ENCODE peak calls at places on chromosomes 5 and 9, in ten cellular contexts. D is mesothelial cell of epicardium, T is MCF 10A, W is tibial nerve, G is heart right ventricle, B is cardiac muscle cell, J is GM20000, Z is right atrium auricular region, U is GM10248, N is CD14-positive monocyte. V is an unnamed sample.

GRCh38 chr5:100772548-100772947 is 130.5 kb downstream of the ST8SIA4 start:
- DNase-seq in B (no peak), G (no peak), D (no peak), W (no peak), N (no peak), Z (no peak), U (no peak), J (no peak), T (no peak), V (no peak)

GRCh38 chr9:131645078-131645776 is 94.6 kb downstream of the RAPGEF1 start:
- DNase-seq in U (no peak), D (no peak), G (no peak), Z (no peak), T (no peak), N (no peak), W (no peak), J (no peak), B (peak), V (no peak)

GRCh38 chr9:121637441-121638222 is 13.8 kb upstream of the DAB2IP start:
- DNase-seq in J (no peak), D (no peak), B (no peak), G (no peak), Z (no peak), U (no peak), W (no peak), T (peak), N (no peak), V (no peak)

GRCh38 chr9:37682951-37683350 is 32.2 kb downstream of the FRMPD1 start:
- DNase-seq in G (no peak), W (no peak), U (no peak), B (no peak), J (no peak), D (no peak), Z (no peak), N (no peak), T (no peak), V (no peak)

GRCh38 chr9:98894766-98895165 is 48.9 kb upstream of the COL15A1 start:
- DNase-seq in U (no peak), N (no peak), B (no peak), W (no peak), D (no peak), T (no peak), J (no peak), Z (no peak), G (no peak), V (no peak)

GRCh38 chr5:154713615-154714125 is 41.5 kb upstream of the LARP1 start:
- DNase-seq in J (no peak), D (no peak), Z (no peak), W (no peak), G (no peak), U (no peak), N (no peak), T (no peak), B (no peak), V (no peak)

GRCh38 chr9:13023498-13023897 is 248.7 kb downstream of the LURAP1L start:
- DNase-seq in W (no peak), G (no peak), J (no peak), T (peak), U (no peak), D (no peak), Z (no peak), B (no peak), N (no peak), V (no peak)

GRCh38 chr5:174288436-174288835 is 242.9 kb downstream of the NSG2 start:
- DNase-seq in B (no peak), N (no peak), U (no peak), T (no peak), W (no peak), D (no peak), Z (no peak), G (no peak), J (no peak), V (no peak)

GRCh38 chr5:58764199-58764598 is 181.3 kb downstream of the RAB3C start:
- DNase-seq in J (no peak), W (no peak), Z (no peak), D (no peak), U (no peak), B (no peak), G (no peak), N (no peak), T (peak), V (no peak)

GRCh38 chr5:126811515-126812198 is 34.7 kb downstream of the LMNB1 start:
- DNase-seq in B (no peak), N (peak), Z (no peak), G (no peak), J (no peak), D (no peak), W (no peak), T (no peak), U (no peak), V (no peak)

GRCh38 chr9:136619742-136620440 is 42.8 kb upstream of the EGFL7 start:
- DNase-seq in B (no peak), U (no peak), T (no peak), W (peak), Z (peak), G (no peak), J (no peak), D (peak), N (peak), V (peak)

GRCh38 chr5:150263801-150264621 is 25.6 kb downstream of the CAMK2A start:
- DNase-seq in D (no peak), G (no peak), W (peak), J (no peak), N (peak), B (peak), Z (no peak), U (no peak), T (peak), V (no peak)

GRCh38 chr5:76766746-76767145 is 50.8 kb downstream of the F2R start:
- DNase-seq in B (no peak), U (no peak), J (no peak), N (no peak), G (no peak), Z (no peak), D (no peak), W (no peak), T (peak), V (no peak)

GRCh38 chr5:134290443-134290842 is 64.6 kb upstream of the PPP2CA start:
- DNase-seq in B (no peak), D (no peak), T (no peak), Z (no peak), N (no peak), U (no peak), J (no peak), G (no peak), W (no peak), V (no peak)

GRCh38 chr5:62790348-62790747 is 211.7 kb downstream of the LRRC70 start:
- DNase-seq in D (no peak), T (peak), U (no peak), G (no peak), B (no peak), J (no peak), Z (no peak), W (peak), N (no peak), V (no peak)

GRCh38 chr5:144276034-144276822 is 105.6 kb downstream of the KCTD16 start:
- DNase-seq in N (no peak), W (no peak), D (no peak), J (no peak), B (no peak), U (no peak), G (no peak), Z (no peak), T (no peak), V (no peak)

GRCh38 chr9:98410185-98410697 is 154.8 kb upstream of the TBC1D2 start:
- DNase-seq in U (no peak), G (peak), N (no peak), Z (no peak), D (no peak), J (no peak), B (peak), T (peak), W (no peak), V (peak)

GRCh38 chr9:68546596-68547390 is 6.1 kb upstream of the TMEM252 start:
- DNase-seq in T (no peak), G (no peak), Z (no peak), N (peak), B (no peak), W (peak), D (no peak), J (peak), U (peak), V (peak)

GRCh38 chr5:10489810-10490426 is 48.2 kb downstream of the ROPN1L start:
- DNase-seq in T (peak), Z (no peak), D (no peak), N (peak), G (no peak), U (peak), W (no peak), J (peak), B (no peak), V (no peak)

GRCh38 chr9:135925496-135926133 is 18.3 kb upstream of the CAMSAP1 start:
- DNase-seq in T (peak), J (peak), G (no peak), U (peak), Z (no peak), N (no peak), D (no peak), W (no peak), B (no peak), V (no peak)

GRCh38 chr9:130128251-130128650 is 44.0 kb upstream of the NCS1 start:
- DNase-seq in T (no peak), J (peak), U (no peak), N (peak), B (no peak), G (no peak), Z (no peak), W (no peak), D (no peak), V (no peak)

GRCh38 chr5:138241688-138242547 is 28.8 kb upstream of the CDC23 start:
- DNase-seq in D (no peak), B (peak), W (peak), U (peak), Z (no peak), G (peak), J (peak), N (no peak), T (no peak), V (peak)

GRCh38 chr5:13591621-13592020 is 352.9 kb downstream of the DNAH5 start:
- DNase-seq in U (no peak), W (no peak), B (no peak), N (no peak), D (no peak), Z (no peak), T (peak), G (no peak), J (no peak), V (no peak)

GRCh38 chr5:78523314-78524193 is 125.0 kb downstream of the LHFPL2 start:
- DNase-seq in T (no peak), N (no peak), J (no peak), D (no peak), G (no peak), W (no peak), U (no peak), Z (no peak), B (no peak), V (no peak)

GRCh38 chr9:14365667-14366066 is 51.7 kb upstream of the NFIB start:
- DNase-seq in Z (no peak), B (no peak), W (no peak), J (no peak), D (no peak), T (no peak), G (no peak), U (no peak), N (no peak), V (no peak)

GRCh38 chr5:88405783-88406182 is 137.1 kb upstream of the TMEM161B start:
- DNase-seq in Z (no peak), U (no peak), D (no peak), G (no peak), W (no peak), T (no peak), N (no peak), B (no peak), J (no peak), V (no peak)

GRCh38 chr9:131543141-131543540 is 2.2 kb upstream of the PRRT1B start:
- DNase-seq in W (no peak), Z (no peak), D (no peak), J (no peak), G (no peak), B (no peak), U (no peak), N (no peak), T (no peak), V (no peak)

GRCh38 chr9:74887041-74887980 is at the start of gene TRPM6:
- DNase-seq in T (peak), W (peak), U (no peak), N (peak), D (peak), J (no peak), G (peak), Z (peak), B (peak), V (peak)

GRCh38 chr5:117424559-117424958 is 849.9 kb upstream of the SEMA6A start:
- DNase-seq in D (no peak), T (no peak), G (no peak), J (no peak), U (no peak), Z (no peak), W (no peak), B (no peak), N (no peak), V (no peak)

GRCh38 chr5:158839638-158840037 is 260.1 kb downstream of the EBF1 start:
- DNase-seq in N (no peak), G (no peak), B (no peak), D (no peak), W (no peak), U (no peak), Z (no peak), T (no peak), J (no peak), V (no peak)

GRCh38 chr9:108142504-108143201 is 653.1 kb upstream of the KLF4 start:
- DNase-seq in G (peak), U (no peak), Z (peak), J (no peak), N (no peak), B (peak), D (no peak), W (peak), T (no peak), V (peak)

GRCh38 chr5:2374703-2375102 is 376.8 kb downstream of the IRX2 start:
- DNase-seq in J (no peak), W (no peak), N (no peak), Z (peak), D (no peak), T (no peak), B (no peak), G (no peak), U (no peak), V (no peak)

GRCh38 chr5:175655411-175655810 is 2.5 kb upstream of the HRH2 start:
- DNase-seq in G (no peak), T (no peak), N (no peak), B (no peak), J (no peak), U (no peak), D (no peak), Z (no peak), W (no peak), V (no peak)

GRCh38 chr9:4796988-4797956 is 4.5 kb downstream of the RCL1 start:
- DNase-seq in J (no peak), N (no peak), D (no peak), T (peak), B (peak), G (peak), W (peak), U (peak), Z (no peak), V (peak)

DNA sequence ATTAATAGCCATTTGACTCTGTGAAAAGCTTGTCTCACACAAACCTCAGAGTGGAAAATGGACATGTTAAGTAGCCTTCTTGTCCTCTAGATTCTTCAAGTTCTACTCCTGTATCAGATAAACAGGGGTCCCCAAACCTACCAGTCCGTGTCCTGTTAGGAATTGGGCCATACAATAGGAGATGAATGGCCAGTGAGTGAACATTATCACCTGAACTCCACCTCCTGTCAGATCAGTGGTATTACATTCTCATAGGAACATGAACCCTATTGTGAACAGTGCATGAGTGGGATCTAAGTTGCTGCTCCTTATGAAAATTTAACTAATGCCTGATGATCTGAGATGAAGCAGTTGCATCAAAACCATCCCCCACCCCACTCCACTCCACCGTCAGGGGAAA is 136.3 kb downstream of the TMEM232 start:
- DNase-seq in Z (no peak), B (peak), W (no peak), T (peak), G (no peak), J (no peak), D (no peak), N (no peak), U (no peak), V (no peak)
- TF ChIP-seq CTCF in Z (peak), B (peak), W (no peak), T (peak), G (peak), J (peak), D (peak), N (no peak), U (peak), V (peak)

GRCh38 chr9:112010537-112010936 is 113.9 kb downstream of the UGCG start:
- DNase-seq in Z (no peak), U (no peak), N (no peak), G (no peak), D (no peak), J (no peak), W (no peak), B (no peak), T (no peak), V (no peak)

GRCh38 chr9:112012026-112012902 is 115.7 kb downstream of the UGCG start:
- DNase-seq in G (peak), U (peak), T (peak), W (peak), B (no peak), J (peak), D (no peak), N (no peak), Z (peak), V (no peak)

GRCh38 chr9:112013261-112013660 is 116.6 kb downstream of the UGCG start:
- DNase-seq in T (no peak), J (no peak), W (no peak), N (no peak), G (no peak), U (no peak), D (no peak), B (no peak), Z (no peak), V (no peak)

GRCh38 chr9:112009656-112010055 is 113.0 kb downstream of the UGCG start:
- DNase-seq in W (no peak), B (no peak), U (no peak), Z (no peak), G (no peak), N (no peak), T (peak), J (no peak), D (no peak), V (no peak)

GRCh38 chr9:112011051-112011620 is 114.5 kb downstream of the UGCG start:
- DNase-seq in Z (no peak), U (no peak), G (no peak), N (no peak), W (no peak), T (no peak), B (no peak), D (no peak), J (no peak), V (no peak)
- TF ChIP-seq CTCF in Z (no peak), U (no peak), G (no peak), N (no peak), W (no peak), T (no peak), B (no peak), D (no peak), J (no peak), V (no peak)

DNA sequence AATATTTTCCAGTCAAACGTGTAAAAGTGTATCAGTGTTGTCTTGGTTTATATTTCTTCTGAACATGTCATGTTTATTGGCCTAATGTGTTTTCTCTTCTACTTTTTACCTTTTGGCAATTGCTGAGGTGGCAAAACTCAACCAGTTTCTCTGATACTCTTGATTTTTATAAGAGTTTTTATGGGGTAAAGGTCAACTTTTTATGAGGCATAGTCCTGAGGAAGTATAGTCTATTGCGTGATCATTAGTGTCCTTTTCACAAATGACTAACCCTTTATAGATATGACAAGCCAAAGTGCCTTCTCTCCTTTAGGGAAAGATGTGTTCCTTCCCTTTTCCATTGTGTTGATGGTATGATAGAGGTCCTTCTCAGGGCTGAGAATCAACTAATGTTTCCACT is 32.9 kb downstream of the OCLN start:
- DNase-seq in N (no peak), D (no peak), G (no peak), B (no peak), W (no peak), Z (no peak), T (no peak), J (no peak), U (no peak), V (no peak)
- TF ChIP-seq CTCF in N (no peak), D (no peak), G (no peak), B (no peak), W (no peak), Z (no peak), T (no peak), J (no peak), U (no peak), V (no peak)

GRCh38 chr5:140795259-140795641 is 598 bp downstream of the PCDHA2 start:
- DNase-seq in J (no peak), T (no peak), N (no peak), W (no peak), Z (no peak), U (no peak), D (no peak), G (no peak), B (peak), V (no peak)
- TF ChIP-seq CTCF in J (no peak), T (no peak), N (no peak), W (no peak), Z (peak), U (no peak), D (no peak), G (peak), B (peak), V (no peak)

GRCh38 chr9:33719581-33720374 is 75.6 kb upstream of the PRSS3 start:
- DNase-seq in J (peak), T (peak), D (no peak), N (peak), G (no peak), Z (no peak), B (peak), U (peak), W (no peak), V (peak)
- TF ChIP-seq CTCF in J (peak), T (peak), D (peak), N (peak), G (peak), Z (peak), B (peak), U (peak), W (peak), V (peak)

GRCh38 chr9:124480621-124480981 is 26.6 kb downstream of the NR5A1 start:
- DNase-seq in T (peak), W (no peak), B (peak), U (peak), N (no peak), Z (no peak), G (no peak), J (peak), D (no peak), V (peak)
- TF ChIP-seq CTCF in T (peak), W (no peak), B (peak), U (peak), N (peak), Z (peak), G (peak), J (peak), D (no peak), V (peak)

GRCh38 chr9:113507256-113507655 is 43.7 kb downstream of the RGS3 start:
- DNase-seq in N (no peak), T (no peak), W (no peak), D (no peak), Z (no peak), B (no peak), U (no peak), J (no peak), G (no peak), V (no peak)

GRCh38 chr9:113509463-113509862 is 45.9 kb downstream of the RGS3 start:
- DNase-seq in T (no peak), Z (no peak), N (no peak), B (no peak), W (no peak), D (no peak), G (no peak), J (no peak), U (no peak), V (no peak)

GRCh38 chr9:113511047-113511521 is 47.6 kb downstream of the RGS3 start:
- DNase-seq in W (no peak), N (no peak), T (no peak), Z (no peak), G (peak), J (no peak), B (no peak), D (no peak), U (no peak), V (no peak)

GRCh38 chr9:113505963-113506624 is 42.6 kb downstream of the RGS3 start:
- DNase-seq in Z (no peak), G (no peak), B (no peak), U (no peak), T (no peak), W (no peak), N (no peak), J (no peak), D (no peak), V (peak)

DNA sequence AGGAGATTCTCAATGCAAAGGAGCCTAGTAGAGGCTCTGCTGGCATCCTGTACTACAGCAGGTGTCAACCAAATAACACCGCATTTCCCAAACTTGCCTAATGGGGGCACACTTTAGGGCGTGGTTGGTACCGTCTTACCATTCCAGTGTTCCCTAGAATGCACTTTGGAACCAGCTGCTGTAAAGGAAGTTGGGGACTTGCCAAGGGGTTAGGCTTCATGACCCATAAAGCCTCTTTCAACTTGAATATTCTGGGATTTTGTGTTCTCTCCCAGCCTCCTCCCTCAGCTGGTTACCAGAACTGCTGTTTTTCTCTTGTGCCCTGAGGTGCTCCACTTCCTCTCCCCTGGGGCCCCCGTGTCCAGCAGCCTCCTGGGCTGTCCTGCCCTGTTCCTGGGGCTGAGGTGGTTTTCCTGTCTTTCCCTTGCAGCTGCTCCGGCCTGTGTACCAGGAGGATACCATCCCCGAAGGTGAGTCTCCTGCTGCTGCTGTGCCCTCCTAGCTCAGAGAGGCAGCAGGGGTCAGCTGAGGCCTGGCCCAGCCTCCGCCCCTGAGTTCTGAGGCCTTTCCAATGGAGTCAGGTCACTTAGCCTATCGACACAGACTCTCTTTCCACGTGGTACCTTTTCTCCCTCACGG is 44.7 kb downstream of the RGS3 start:
- DNase-seq in B (no peak), J (no peak), U (no peak), T (peak), Z (no peak), N (no peak), W (peak), D (no peak), G (no peak), V (no peak)
- TF ChIP-seq CTCF in B (no peak), J (peak), U (peak), T (no peak), Z (peak), N (no peak), W (no peak), D (no peak), G (peak), V (no peak)

V was measured in nephron progenitor cell.